ENCODE peak calls at places on chromosomes 2 and 18, in nine cellular contexts. S is GM12878, Z is sigmoid colon, X is uterus, H is NB4, Q is A549, O is K562, N is vagina, E is IMR-90. D is an unnamed sample.

GRCh38 chr2:205678743-205679142 is 3.6 kb upstream of the NRP2 start:
- DNase-seq in S (no peak), Q (no peak), O (no peak), N (no peak), Z (no peak), H (no peak), E (no peak), X (no peak), D (no peak)

GRCh38 chr2:31213063-31213882 is 4.0 kb downstream of the CAPN14 start:
- DNase-seq in O (no peak), N (no peak), E (no peak), Z (no peak), S (no peak), H (no peak), X (no peak), Q (no peak), D (no peak)

GRCh38 chr2:1502891-1503304 is 89.6 kb downstream of the TPO start:
- DNase-seq in E (no peak), H (no peak), X (no peak), S (no peak), Z (peak; percentile 50), O (no peak), N (no peak), Q (no peak), D (peak; percentile 9)

GRCh38 chr2:60735496-60736250 is 20.4 kb upstream of the PAPOLG start:
- DNase-seq in N (no peak), Z (no peak), O (peak; percentile 46), X (no peak), S (no peak), H (peak; percentile 33), Q (no peak), E (no peak), D (peak; percentile 22)

GRCh38 chr2:42762823-42763804 is 821 bp downstream of the OXER1 start:
- DNase-seq in N (peak; percentile 75), E (no peak), O (no peak), Q (no peak), H (no peak), S (no peak), Z (peak; percentile 60), X (no peak), D (no peak)

GRCh38 chr2:234681206-234681605 is 184.3 kb upstream of the ARL4C start:
- DNase-seq in O (no peak), S (no peak), E (no peak), H (no peak), N (no peak), Q (no peak), Z (no peak), X (no peak), D (no peak)

GRCh38 chr2:193556766-193557470 is 1362.2 kb upstream of the TMEFF2 start:
- DNase-seq in Q (no peak), N (no peak), E (no peak), Z (no peak), X (no peak), O (peak; percentile 4), H (no peak), S (no peak), D (no peak)

GRCh38 chr2:237056271-237056875 is 29.3 kb upstream of the COPS8 start:
- DNase-seq in Q (no peak), Z (no peak), N (peak; percentile 67), X (no peak), E (no peak), O (no peak), S (no peak), H (no peak), D (no peak)

GRCh38 chr2:86807462-86808275 is 17.0 kb upstream of the CD8A start:
- DNase-seq in E (no peak), Q (peak; percentile 90), O (no peak), S (no peak), Z (no peak), X (no peak), N (no peak), H (peak; percentile 51), D (peak; percentile 79)

GRCh38 chr2:40208478-40208877 is 243.4 kb downstream of the SLC8A1 start:
- DNase-seq in H (no peak), E (no peak), Z (no peak), Q (no peak), O (no peak), N (no peak), S (no peak), X (no peak), D (no peak)

GRCh38 chr18:56044239-56044638 is 456.2 kb upstream of the TCF4 start:
- DNase-seq in S (no peak), N (no peak), O (no peak), E (no peak), Q (no peak), Z (no peak), X (no peak), H (no peak), D (no peak)

GRCh38 chr2:208386546-208386945 is 20.0 kb upstream of the PTH2R start:
- DNase-seq in Q (no peak), O (no peak), E (no peak), X (no peak), H (no peak), Z (no peak), N (no peak), S (no peak), D (no peak)

DNA sequence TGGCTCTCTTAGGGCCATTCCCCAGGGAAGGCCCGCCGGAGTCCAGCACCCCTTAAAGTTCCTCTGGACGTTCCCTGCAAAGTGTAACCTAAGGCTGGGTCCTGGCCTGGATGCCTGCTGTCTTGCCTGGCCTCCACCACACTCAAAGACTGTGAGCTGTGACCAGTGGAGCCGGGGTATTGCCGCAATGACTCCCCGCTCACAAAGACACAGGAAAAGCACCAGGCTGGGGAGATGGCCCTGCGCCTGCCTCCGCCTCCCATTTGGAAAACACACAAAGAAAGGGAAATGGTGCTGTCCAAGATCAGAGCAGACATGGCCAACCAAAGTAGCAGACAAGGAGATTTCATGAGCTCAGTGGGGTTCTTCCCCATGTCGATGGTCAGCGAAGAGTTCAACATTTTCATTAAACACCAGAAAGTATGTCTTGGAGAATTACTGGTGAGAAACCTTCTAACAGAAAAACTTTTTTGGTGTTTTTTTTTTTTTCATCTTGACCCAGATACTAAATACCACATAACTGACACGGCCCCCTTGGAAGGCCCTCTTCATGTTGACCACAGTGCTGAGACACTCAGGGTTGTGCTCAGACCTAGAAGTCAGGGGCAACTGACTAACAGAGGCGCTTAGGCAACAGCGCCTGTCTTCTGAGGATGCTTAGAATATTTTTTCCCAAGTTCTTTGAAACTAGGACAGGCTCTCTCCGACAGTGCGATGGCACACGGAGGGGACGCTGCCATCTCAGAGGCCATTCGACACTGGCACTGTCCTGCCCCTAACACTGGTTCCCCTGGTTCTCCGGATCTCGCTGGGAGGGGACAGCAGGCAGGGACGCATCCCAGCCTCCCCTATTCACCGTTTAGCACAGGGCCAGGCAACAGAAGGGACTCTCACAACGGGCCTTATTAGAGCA is 226.4 kb upstream of the ID2 start:
- DNase-seq in Q (no peak), X (no peak), S (no peak), Z (peak; percentile 57), H (no peak), O (no peak), N (no peak), E (no peak), D (no peak)
- H3K4me3 ChIP-seq in Q (no peak overlapping the region), X (no peak overlapping the region), S (no peak overlapping the region), Z (no peak overlapping the region), H (no peak overlapping the region), O (no peak overlapping the region), N (peak overlapping the region; percentile 5), E (no peak overlapping the region), D (no peak overlapping the region)

GRCh38 chr2:46980786-46981583 is 65.4 kb upstream of the MCFD2 start:
- DNase-seq in Z (no peak), E (no peak), X (no peak), S (no peak), O (peak; percentile 73), N (no peak), Q (no peak), H (no peak), D (no peak)

GRCh38 chr2:46981662-46982351 is 66.2 kb upstream of the MCFD2 start:
- DNase-seq in O (peak; percentile 73), Z (no peak), S (no peak), N (no peak), E (no peak), Q (no peak), X (no peak), H (peak; percentile 35), D (peak; percentile 71)

GRCh38 chr2:46983065-46983801 is 67.6 kb upstream of the MCFD2 start:
- DNase-seq in Q (no peak), Z (no peak), E (peak; percentile 75), N (no peak), X (no peak), O (peak; percentile 57), H (peak; percentile 96), S (peak; percentile 75), D (no peak)

GRCh38 chr2:46984034-46984433 is 68.4 kb upstream of the MCFD2 start:
- DNase-seq in N (no peak), O (no peak), X (no peak), Q (no peak), S (no peak), E (no peak), H (peak; percentile 73), Z (peak; percentile 63), D (no peak)

DNA sequence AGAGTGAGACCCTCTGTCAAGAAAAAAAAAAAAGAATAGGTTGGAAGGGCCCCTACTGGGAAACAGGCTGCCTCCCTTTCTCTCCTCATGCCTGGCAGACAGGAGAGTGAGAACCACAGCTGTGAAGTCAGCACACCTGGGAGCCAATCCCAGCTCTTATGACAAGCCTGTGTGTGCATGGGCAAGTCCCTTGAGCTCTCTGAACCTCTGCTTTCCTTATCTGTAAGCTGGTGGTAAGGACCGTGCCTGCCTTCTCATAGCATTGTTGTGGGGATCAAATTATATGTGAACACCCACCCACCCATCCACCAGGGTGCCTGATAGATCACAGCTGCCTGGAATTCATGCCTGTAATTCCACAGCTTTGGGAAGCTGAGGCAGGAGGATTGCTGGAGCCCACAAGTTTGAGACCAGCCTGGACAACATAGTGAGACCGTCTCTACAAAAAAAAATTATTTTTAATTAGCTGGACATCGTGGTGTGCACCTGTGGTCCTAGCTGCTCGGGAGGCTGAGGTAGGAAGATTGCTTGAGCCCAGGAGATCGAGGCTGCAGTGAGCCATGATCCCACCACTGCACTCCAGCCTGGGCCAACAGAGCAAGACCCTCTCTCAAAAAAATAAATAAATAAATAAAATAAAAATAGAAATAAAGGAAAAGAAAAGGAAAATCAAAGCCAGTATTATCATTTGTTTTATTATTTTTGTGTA is 66.9 kb upstream of the MCFD2 start:
- DNase-seq in E (no peak), Q (no peak), O (no peak), X (no peak), N (no peak), S (no peak), Z (no peak), H (no peak), D (no peak)
- TF ChIP-seq POLR2A in E (no peak), Q (no peak), O (no peak), X (no peak), N (no peak), S (no peak), Z (no peak), H (no peak), D (no peak)

GRCh38 chr2:28188436-28188835 is 204.2 kb upstream of the FOSL2 start:
- DNase-seq in Z (no peak), S (no peak), X (no peak), H (no peak), Q (no peak), E (no peak), N (no peak), O (no peak), D (no peak)

GRCh38 chr2:28193552-28194383 is 198.9 kb upstream of the FOSL2 start:
- DNase-seq in S (no peak), N (no peak), E (peak; percentile 46), O (peak; percentile 2), X (no peak), Q (no peak), H (peak; percentile 84), Z (no peak), D (no peak)
- TF ChIP-seq CTCF in S (no peak), N (no peak), E (no peak), O (no peak), X (no peak), Q (no peak), H (no peak), Z (no peak), D (no peak)

GRCh38 chr2:168809537-168809936 is 7.1 kb downstream of the NOSTRIN start:
- DNase-seq in Q (no peak), S (no peak), E (no peak), H (no peak), O (no peak), Z (no peak), N (no peak), X (no peak), D (no peak)
- H3K4me3 ChIP-seq in Q (no peak overlapping the region), S (no peak overlapping the region), E (no peak overlapping the region), H (no peak overlapping the region), O (no peak overlapping the region), Z (no peak overlapping the region), N (no peak overlapping the region), X (no peak overlapping the region), D (no peak overlapping the region)

D was measured in thyroid gland.